ENCODE peak calls at places on chromosomes 4 and X, in ten cellular contexts. H is breast epithelium, B is heart left ventricle, S is suprapubic skin, G is tibial nerve, D is fibroblast of mammary gland, Z is ovary, N is RWPE1, Q is astrocyte, A is GM12865. V is an unnamed sample.

GRCh38 chrX:18410038-18410437 is 15.4 kb upstream of the CDKL5 start:
- DNase-seq in H (no peak), B (no peak), S (no peak), G (no peak), D (peak), Z (no peak), N (no peak), Q (peak), A (peak), V (peak)

GRCh38 chrX:68719904-68720614 is 72.6 kb downstream of the STARD8 start:
- DNase-seq in H (no peak), B (no peak), S (no peak), G (no peak), D (peak), Z (no peak), N (no peak), Q (no peak), A (no peak), V (no peak)

GRCh38 chr4:78776031-78776728 is at the start of gene BMP2K:
- DNase-seq in H (peak), B (peak), S (peak), G (peak), D (peak), Z (peak), N (peak), Q (peak), A (peak), V (peak)

GRCh38 chrX:133880032-133880443 is 105.4 kb downstream of the GPC3 start:
- DNase-seq in H (no peak), B (no peak), S (no peak), G (no peak), D (no peak), Z (no peak), N (no peak), Q (no peak), A (peak), V (no peak)

GRCh38 chr4:183430987-183431347 is 13.5 kb upstream of the CDKN2AIP start:
- DNase-seq in H (no peak), B (no peak), S (no peak), G (no peak), D (no peak), Z (no peak), N (no peak), Q (no peak), A (no peak), V (no peak)

GRCh38 chr4:16226816-16227461 is 668 bp upstream of the TAPT1 start:
- DNase-seq in H (peak), B (peak), S (peak), G (peak), D (peak), Z (peak), N (peak), Q (peak), A (peak), V (no peak)

GRCh38 chr4:107824367-107825071 is at the start of gene SGMS2:
- DNase-seq in H (peak), B (peak), S (peak), G (peak), D (peak), Z (peak), N (peak), Q (peak), A (no peak), V (peak)

GRCh38 chrX:26100421-26100920 is 37.7 kb upstream of the MAGEB18 start:
- DNase-seq in H (no peak), B (no peak), S (no peak), G (no peak), D (no peak), Z (no peak), N (no peak), Q (no peak), A (no peak), V (no peak)

GRCh38 chr4:38190717-38191178 is 230.6 kb downstream of the PTTG2 start:
- DNase-seq in H (no peak), B (peak), S (no peak), G (no peak), D (peak), Z (peak), N (peak), Q (peak), A (no peak), V (peak)

GRCh38 chrX:19535481-19535880 is 20.2 kb upstream of the MAP3K15 start:
- DNase-seq in H (no peak), B (no peak), S (no peak), G (no peak), D (peak), Z (no peak), N (peak), Q (no peak), A (no peak), V (peak)

GRCh38 chr4:11250510-11250909 is 178.2 kb downstream of the HS3ST1 start:
- DNase-seq in H (no peak), B (no peak), S (no peak), G (no peak), D (no peak), Z (no peak), N (no peak), Q (no peak), A (no peak), V (no peak)

GRCh38 chrX:11196476-11196875 is 85.3 kb downstream of the HCCS start:
- DNase-seq in H (no peak), B (no peak), S (no peak), G (no peak), D (peak), Z (no peak), N (no peak), Q (peak), A (no peak), V (no peak)

GRCh38 chr4:104966349-104967033 is 180.2 kb upstream of the TET2 start:
- DNase-seq in H (no peak), B (no peak), S (no peak), G (no peak), D (no peak), Z (no peak), N (peak), Q (no peak), A (peak), V (no peak)

GRCh38 chrX:40938418-40938817 is 146.8 kb upstream of the USP9X start:
- DNase-seq in H (no peak), B (no peak), S (no peak), G (no peak), D (peak), Z (no peak), N (no peak), Q (peak), A (no peak), V (peak)

GRCh38 chr4:159777689-159778088 is 674.8 kb downstream of the RAPGEF2 start:
- DNase-seq in H (no peak), B (no peak), S (no peak), G (no peak), D (no peak), Z (no peak), N (no peak), Q (no peak), A (no peak), V (no peak)

GRCh38 chr4:141746026-141746425 is 109.6 kb downstream of the IL15 start:
- DNase-seq in H (no peak), B (no peak), S (no peak), G (no peak), D (no peak), Z (no peak), N (no peak), Q (peak), A (no peak), V (no peak)

GRCh38 chr4:185797596-185797995 is 14.4 kb downstream of the SORBS2 start:
- DNase-seq in H (no peak), B (no peak), S (no peak), G (no peak), D (no peak), Z (no peak), N (no peak), Q (no peak), A (no peak), V (no peak)

GRCh38 chrX:51894697-51895336 is 1.4 kb downstream of the MAGED1 start:
- DNase-seq in H (no peak), B (peak), S (no peak), G (no peak), D (peak), Z (peak), N (no peak), Q (peak), A (peak), V (no peak)

GRCh38 chrX:102832661-102833060 is 104.4 kb upstream of the RAB40AL start:
- DNase-seq in H (no peak), B (no peak), S (no peak), G (no peak), D (peak), Z (no peak), N (no peak), Q (peak), A (no peak), V (peak)

GRCh38 chr4:499563-499962 is 553 bp downstream of the PIGG start:
- DNase-seq in H (no peak), B (no peak), S (no peak), G (no peak), D (no peak), Z (no peak), N (no peak), Q (no peak), A (peak), V (no peak)

GRCh38 chrX:118177708-118178107 is 61.1 kb upstream of the KLHL13 start:
- DNase-seq in H (no peak), B (no peak), S (no peak), G (no peak), D (no peak), Z (no peak), N (no peak), Q (no peak), A (no peak), V (no peak)

GRCh38 chr4:13640149-13640671 is 12.7 kb upstream of the BOD1L1 start:
- DNase-seq in H (no peak), B (no peak), S (no peak), G (no peak), D (peak), Z (no peak), N (peak), Q (peak), A (no peak), V (peak)

GRCh38 chrX:144586756-144587155 is 660.5 kb upstream of the SPANXN1 start:
- DNase-seq in H (no peak), B (no peak), S (no peak), G (no peak), D (peak), Z (no peak), N (no peak), Q (no peak), A (no peak), V (no peak)

GRCh38 chrX:38859602-38860001 is 58.3 kb downstream of the MID1IP1 start:
- DNase-seq in H (no peak), B (no peak), S (no peak), G (no peak), D (peak), Z (no peak), N (no peak), Q (peak), A (no peak), V (peak)

GRCh38 chr4:26557164-26557563 is 26.7 kb upstream of the TBC1D19 start:
- DNase-seq in H (no peak), B (no peak), S (no peak), G (no peak), D (peak), Z (no peak), N (no peak), Q (peak), A (no peak), V (peak)

GRCh38 chr4:147381749-147382148 is 99.1 kb upstream of the EDNRA start:
- DNase-seq in H (no peak), B (no peak), S (no peak), G (no peak), D (no peak), Z (no peak), N (no peak), Q (no peak), A (no peak), V (no peak)

GRCh38 chr4:139184129-139184528 is 7.1 kb upstream of the ELF2 start:
- DNase-seq in H (no peak), B (no peak), S (no peak), G (no peak), D (peak), Z (no peak), N (no peak), Q (peak), A (peak), V (peak)

GRCh38 chrX:78111140-78111931 is 7.3 kb downstream of the PGK1 start:
- DNase-seq in H (no peak), B (no peak), S (no peak), G (no peak), D (no peak), Z (no peak), N (no peak), Q (no peak), A (no peak), V (no peak)

GRCh38 chr4:112167790-112168189 is 22.5 kb downstream of the FAM241A start:
- DNase-seq in H (no peak), B (no peak), S (no peak), G (no peak), D (no peak), Z (no peak), N (peak), Q (no peak), A (peak), V (no peak)

GRCh38 chr4:37467824-37468223 is 218.4 kb downstream of the RELL1 start:
- DNase-seq in H (no peak), B (no peak), S (no peak), G (no peak), D (no peak), Z (no peak), N (no peak), Q (no peak), A (no peak), V (no peak)

GRCh38 chrX:102651968-102652744 is 873 bp downstream of the GPRASP1 start:
- DNase-seq in H (peak), B (peak), S (no peak), G (no peak), D (peak), Z (peak), N (no peak), Q (no peak), A (no peak), V (peak)

GRCh38 chr4:104064650-104065577 is 345.1 kb upstream of the TACR3 start:
- DNase-seq in H (no peak), B (peak), S (no peak), G (peak), D (peak), Z (peak), N (peak), Q (peak), A (peak), V (no peak)

GRCh38 chrX:5681159-5681558 is 547.5 kb downstream of the NLGN4X start:
- DNase-seq in H (no peak), B (no peak), S (no peak), G (no peak), D (peak), Z (no peak), N (no peak), Q (peak), A (peak), V (no peak)

GRCh38 chr4:76377922-76378321 is 43.0 kb downstream of the CCDC158 start:
- DNase-seq in H (no peak), B (no peak), S (no peak), G (no peak), D (peak), Z (no peak), N (peak), Q (peak), A (peak), V (no peak)
- TF ChIP-seq CTCF in H (no peak), B (peak), S (no peak), G (no peak), D (peak), Z (no peak), N (peak), Q (peak), A (peak), V (peak)

DNA sequence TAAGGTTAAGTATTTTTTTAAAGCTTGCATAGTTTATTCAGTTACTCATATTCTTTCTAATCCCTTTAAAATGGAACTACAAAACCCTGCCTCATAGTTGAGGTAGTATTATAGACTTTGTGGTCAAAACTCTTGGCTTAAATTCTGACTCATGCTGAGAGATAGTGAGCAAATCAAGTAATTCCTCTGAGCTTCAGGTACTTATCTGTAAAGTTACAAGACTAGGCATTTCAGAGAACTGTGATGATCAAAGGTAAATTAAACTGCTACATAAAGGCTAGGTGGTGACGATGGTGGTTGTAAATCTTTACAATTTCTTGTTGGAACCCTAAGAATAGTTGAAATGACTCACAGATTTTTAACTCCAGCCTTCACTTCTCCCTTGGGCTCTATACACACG is 3.2 kb upstream of the CLOCK start:
- DNase-seq in H (no peak), B (no peak), S (no peak), G (no peak), D (peak), Z (no peak), N (peak), Q (peak), A (no peak), V (peak)
- TF ChIP-seq CTCF in H (no peak), B (no peak), S (no peak), G (no peak), D (no peak), Z (no peak), N (no peak), Q (no peak), A (no peak), V (no peak)

DNA sequence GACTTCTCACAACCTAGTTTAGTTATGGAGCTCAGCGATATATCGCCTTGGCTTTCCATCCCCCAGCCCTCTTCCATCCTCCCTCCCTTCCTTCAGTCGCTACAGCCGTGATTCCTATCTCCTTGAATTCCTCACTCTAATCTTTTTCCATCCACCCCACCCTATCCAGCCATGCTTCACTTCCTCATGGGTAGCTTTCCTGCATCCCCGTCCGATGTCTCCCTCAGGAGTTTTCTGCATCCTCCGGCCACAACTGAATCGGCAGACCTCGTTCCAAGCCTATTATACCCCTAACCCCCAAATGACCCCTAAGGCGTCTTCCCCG is 445 bp downstream of the SNX12 start:
- DNase-seq in H (no peak), B (no peak), S (no peak), G (no peak), D (no peak), Z (no peak), N (no peak), Q (no peak), A (no peak), V (no peak)
- TF ChIP-seq CTCF in H (no peak), B (no peak), S (no peak), G (no peak), D (no peak), Z (no peak), N (no peak), Q (no peak), A (no peak), V (no peak)

GRCh38 chr4:125526420-125526819 is 211.7 kb downstream of the FAT4 start:
- DNase-seq in H (no peak), B (no peak), S (no peak), G (no peak), D (peak), Z (no peak), N (no peak), Q (no peak), A (no peak), V (no peak)
- TF ChIP-seq CTCF in H (no peak), B (no peak), S (no peak), G (no peak), D (peak), Z (no peak), N (no peak), Q (no peak), A (no peak), V (peak)

V was measured in HFFc6.